ENCODE peak calls at places on chromosomes 12 and 14, in nine cellular contexts. N, B, P, S, R, V, U, D and C are unnamed samples.

GRCh38 chr12:59737725-59738463 is 142.1 kb downstream of the SLC16A7 start:
- DNase-seq in N (no peak), B (no peak), P (no peak), S (no peak), R (no peak), V (peak), U (peak), D (peak), C (no peak)

GRCh38 chr12:31485570-31485969 is 105.4 kb downstream of the DENND5B start:
- DNase-seq in N (no peak), B (no peak), P (no peak), S (no peak), R (no peak), V (no peak), U (no peak), D (no peak), C (no peak)

GRCh38 chr12:38508246-38508645 is 191.7 kb downstream of the ALG10B start:
- DNase-seq in N (no peak), B (no peak), P (no peak), S (no peak), R (no peak), V (no peak), U (no peak), D (no peak), C (no peak)

GRCh38 chr12:73517859-73518258 is 1019.8 kb upstream of the ATXN7L3B start:
- DNase-seq in N (no peak), B (no peak), P (no peak), S (no peak), R (no peak), V (no peak), U (no peak), D (no peak), C (no peak)

GRCh38 chr12:48084841-48085460 is 20.9 kb downstream of the SENP1 start:
- DNase-seq in N (no peak), B (no peak), P (no peak), S (no peak), R (no peak), V (no peak), U (no peak), D (no peak), C (no peak)

GRCh38 chr12:80187660-80188090 is 88.3 kb downstream of the OTOGL start:
- DNase-seq in N (no peak), B (peak), P (no peak), S (peak), R (no peak), V (no peak), U (peak), D (peak), C (no peak)

GRCh38 chr14:50705026-50705593 is 37.0 kb upstream of the SAV1 start:
- DNase-seq in N (no peak), B (no peak), P (no peak), S (no peak), R (no peak), V (no peak), U (no peak), D (no peak), C (no peak)

GRCh38 chr12:101772019-101772774 is 32.9 kb upstream of the SYCP3 start:
- DNase-seq in N (no peak), B (no peak), P (no peak), S (no peak), R (no peak), V (no peak), U (no peak), D (no peak), C (no peak)

GRCh38 chr14:51518681-51519080 is 133.0 kb upstream of the FRMD6 start:
- DNase-seq in N (no peak), B (no peak), P (no peak), S (no peak), R (no peak), V (no peak), U (no peak), D (no peak), C (no peak)

GRCh38 chr12:6450869-6451347 is 934 bp upstream of the TAPBPL start:
- DNase-seq in N (no peak), B (no peak), P (no peak), S (no peak), R (no peak), V (peak), U (no peak), D (no peak), C (no peak)

GRCh38 chr14:102008891-102009290 is 44.5 kb downstream of the DYNC1H1 start:
- DNase-seq in N (no peak), B (no peak), P (no peak), S (no peak), R (no peak), V (no peak), U (no peak), D (no peak), C (no peak)

GRCh38 chr12:131592972-131593371 is 117.9 kb upstream of the SFSWAP start:
- DNase-seq in N (no peak), B (no peak), P (no peak), S (no peak), R (no peak), V (no peak), U (no peak), D (no peak), C (no peak)

GRCh38 chr12:112121780-112122565 is 3.4 kb upstream of the TRAFD1 start:
- DNase-seq in N (no peak), B (peak), P (peak), S (no peak), R (no peak), V (peak), U (peak), D (peak), C (no peak)

GRCh38 chr12:22039361-22039760 is 6.7 kb upstream of the CMAS start:
- DNase-seq in N (no peak), B (no peak), P (no peak), S (no peak), R (no peak), V (no peak), U (no peak), D (no peak), C (no peak)

GRCh38 chr14:104349950-104350349 is 211.6 kb downstream of the KIF26A start:
- DNase-seq in N (no peak), B (no peak), P (peak), S (no peak), R (no peak), V (no peak), U (no peak), D (no peak), C (no peak)

GRCh38 chr14:59451849-59452248 is 13.3 kb downstream of the GPR135 start:
- DNase-seq in N (no peak), B (no peak), P (no peak), S (no peak), R (no peak), V (no peak), U (no peak), D (no peak), C (no peak)

GRCh38 chr12:86838709-86839108 is 582.5 kb upstream of the MGAT4C start:
- DNase-seq in N (no peak), B (no peak), P (no peak), S (no peak), R (no peak), V (no peak), U (no peak), D (no peak), C (no peak)

GRCh38 chr12:41277019-41277770 is 89.1 kb downstream of the PDZRN4 start:
- DNase-seq in N (no peak), B (peak), P (no peak), S (peak), R (no peak), V (peak), U (peak), D (peak), C (peak)

GRCh38 chr12:54197037-54197909 is 8.5 kb upstream of the SMUG1 start:
- DNase-seq in N (no peak), B (no peak), P (no peak), S (no peak), R (no peak), V (no peak), U (peak), D (no peak), C (no peak)

GRCh38 chr14:73818821-73819220 is 32.8 kb upstream of the PTGR2 start:
- DNase-seq in N (no peak), B (no peak), P (no peak), S (no peak), R (no peak), V (no peak), U (no peak), D (no peak), C (no peak)

GRCh38 chr12:8077207-8077606 is 4.9 kb upstream of the NECAP1 start:
- DNase-seq in N (no peak), B (peak), P (no peak), S (no peak), R (no peak), V (peak), U (peak), D (no peak), C (no peak)

GRCh38 chr12:101697930-101698781 is 716 bp downstream of the CHPT1 start:
- DNase-seq in N (no peak), B (peak), P (peak), S (no peak), R (peak), V (peak), U (peak), D (no peak), C (no peak)

GRCh38 chr12:53696285-53696654 is 20.4 kb upstream of the ATP5MC2 start:
- DNase-seq in N (no peak), B (peak), P (peak), S (peak), R (no peak), V (peak), U (peak), D (peak), C (peak)

GRCh38 chr12:127559349-127560040 is 707.5 kb upstream of the TMEM132C start:
- DNase-seq in N (no peak), B (no peak), P (peak), S (peak), R (no peak), V (peak), U (peak), D (peak), C (peak)

GRCh38 chr12:66354291-66354690 is 52.0 kb downstream of the HELB start:
- DNase-seq in N (no peak), B (no peak), P (no peak), S (no peak), R (no peak), V (no peak), U (no peak), D (no peak), C (no peak)

GRCh38 chr12:4041191-4041885 is 168.1 kb upstream of the PARP11 start:
- DNase-seq in N (no peak), B (no peak), P (peak), S (no peak), R (no peak), V (no peak), U (no peak), D (no peak), C (no peak)

GRCh38 chr14:26841920-26842741 is 244.3 kb upstream of the NOVA1 start:
- DNase-seq in N (no peak), B (peak), P (no peak), S (no peak), R (no peak), V (peak), U (peak), D (peak), C (peak)

GRCh38 chr12:64099430-64099829 is 122.7 kb downstream of the KICS2 start:
- DNase-seq in N (no peak), B (no peak), P (no peak), S (no peak), R (no peak), V (peak), U (peak), D (peak), C (peak)

GRCh38 chr12:108009442-108009841 is 119.6 kb upstream of the WSCD2 start:
- DNase-seq in N (no peak), B (no peak), P (no peak), S (no peak), R (no peak), V (no peak), U (no peak), D (no peak), C (no peak)

GRCh38 chr12:13257356-13257875 is 60.9 kb downstream of the EMP1 start:
- DNase-seq in N (no peak), B (no peak), P (no peak), S (no peak), R (no peak), V (no peak), U (no peak), D (no peak), C (no peak)

GRCh38 chr14:100825691-100826331 is at the start of gene MEG3:
- DNase-seq in N (no peak), B (no peak), P (peak), S (no peak), R (no peak), V (peak), U (peak), D (peak), C (no peak)

GRCh38 chr14:55451398-55451797 is 11.0 kb upstream of the TBPL2 start:
- DNase-seq in N (no peak), B (no peak), P (no peak), S (no peak), R (no peak), V (no peak), U (peak), D (no peak), C (no peak)

GRCh38 chr12:53180931-53181645 is 363 bp upstream of the CSAD start:
- DNase-seq in N (no peak), B (peak), P (peak), S (peak), R (peak), V (peak), U (peak), D (peak), C (no peak)

GRCh38 chr12:1949771-1950470 is 31.5 kb upstream of the CACNA2D4 start:
- DNase-seq in N (no peak), B (no peak), P (no peak), S (no peak), R (no peak), V (no peak), U (peak), D (no peak), C (no peak)

GRCh38 chr14:38330262-38330661 is 74.4 kb upstream of the CLEC14A start:
- DNase-seq in N (no peak), B (no peak), P (no peak), S (no peak), R (no peak), V (no peak), U (no peak), D (no peak), C (no peak)

GRCh38 chr12:64039285-64039871 is 182.7 kb downstream of the KICS2 start:
- DNase-seq in N (no peak), B (peak), P (peak), S (peak), R (no peak), V (peak), U (peak), D (no peak), C (no peak)

GRCh38 chr14:63795532-63795931 is 57.3 kb upstream of the SYNE2 start:
- DNase-seq in N (no peak), B (no peak), P (no peak), S (no peak), R (no peak), V (no peak), U (peak), D (no peak), C (no peak)

GRCh38 chr14:31990183-31990862 is 86.8 kb upstream of the ARHGAP5 start:
- DNase-seq in N (no peak), B (no peak), P (no peak), S (no peak), R (no peak), V (no peak), U (peak), D (no peak), C (no peak)